ENCODE peak calls at places on chromosomes 7 and 10, in six cellular contexts. B, Z, G, E, J and P are unnamed samples.
A peak's percentile ranks its signal among the peaks of the same experiment; 100 is the strongest.

GRCh38 chr7:121379930-121380329 is 16.2 kb downstream of the FAM3C start:
- DNase-seq in Z (no peak), E (no peak), B (no peak), G (no peak), J (no peak), P (no peak)

GRCh38 chr7:26307226-26307625 is 15.6 kb downstream of the SNX10 start:
- DNase-seq in Z (peak; percentile 17), E (peak; percentile 65), G (peak; percentile 23), J (no peak), B (peak; percentile 56), P (no peak)

GRCh38 chr7:71752171-71752935 is 620.4 kb downstream of the GALNT17 start:
- DNase-seq in G (peak; percentile 80), J (peak; percentile 85), Z (peak; percentile 48), E (no peak), B (peak; percentile 5), P (peak; percentile 59)

GRCh38 chr7:80415522-80415921 is 96.3 kb downstream of the GNAT3 start:
- DNase-seq in E (no peak), Z (no peak), G (no peak), J (no peak), B (peak; percentile 68), P (no peak)

GRCh38 chr7:11507929-11508328 is 324.1 kb downstream of the THSD7A start:
- DNase-seq in G (no peak), J (no peak), B (no peak), Z (no peak), E (no peak), P (no peak)

GRCh38 chr10:122957474-122957873 is 3.4 kb upstream of the C10orf88 start:
- DNase-seq in E (no peak), B (no peak), J (no peak), Z (no peak), G (no peak), P (no peak)

GRCh38 chr10:60367431-60367830 is 22.2 kb downstream of the ANK3 start:
- DNase-seq in G (no peak), Z (no peak), B (no peak), J (no peak), E (no peak), P (no peak)

GRCh38 chr10:34813626-34814227 is 1.4 kb downstream of the PARD3 start:
- DNase-seq in J (no peak), B (peak; percentile 30), E (peak; percentile 47), G (peak; percentile 47), Z (peak; percentile 37), P (no peak)

GRCh38 chr7:37352974-37353948 is 95.4 kb downstream of the ELMO1 start:
- DNase-seq in J (no peak), Z (peak; percentile 45), G (no peak), B (no peak), E (no peak), P (peak; percentile 88)
- TF ChIP-seq CTCF in J (no peak), Z (no peak), G (peak; percentile 12), B (peak; percentile 21), E (peak; percentile 63), P (peak; percentile 89)

GRCh38 chr10:114157912-114158311 is 16.1 kb downstream of the CCDC186 start:
- DNase-seq in Z (no peak), G (no peak), J (no peak), B (no peak), E (no peak), P (peak; percentile 14)
- TF ChIP-seq CTCF in Z (no peak), G (no peak), J (no peak), B (no peak), E (no peak), P (no peak)

GRCh38 chr7:44696728-44697127 is 51.9 kb upstream of the ZMIZ2 start:
- DNase-seq in B (no peak), J (no peak), E (no peak), G (no peak), Z (no peak), P (no peak)
- TF ChIP-seq CTCF in B (no peak), J (no peak), E (no peak), G (no peak), Z (no peak), P (no peak)

GRCh38 chr7:47938574-47939165 is 9.6 kb downstream of the PKD1L1 start:
- DNase-seq in B (peak; percentile 15), Z (no peak), G (no peak), E (peak; percentile 59), J (no peak), P (no peak)
- TF ChIP-seq CTCF in B (no peak), Z (no peak), G (no peak), E (peak; percentile 69), J (no peak), P (no peak)

DNA sequence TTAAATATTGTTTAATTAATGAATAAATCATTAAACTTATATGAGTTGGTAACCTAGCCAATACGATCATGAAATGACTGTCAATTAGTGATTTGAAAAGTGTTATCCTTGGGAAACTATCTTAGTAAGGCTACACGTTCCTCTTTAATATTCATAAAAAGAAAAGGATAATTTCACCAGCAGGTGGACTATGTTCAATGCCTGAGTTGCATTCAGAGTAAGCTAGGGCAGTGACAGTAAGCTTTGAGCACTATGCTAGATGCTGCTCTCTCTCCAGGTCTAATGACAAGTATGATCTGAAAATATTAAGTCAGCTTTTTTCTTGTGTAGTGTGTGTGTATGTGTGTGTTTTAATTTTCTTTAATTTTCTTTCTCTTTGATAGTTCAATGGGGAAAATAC is 486.3 kb upstream of the PCDH15 start:
- DNase-seq in J (no peak), E (no peak), B (peak; percentile 0), Z (no peak), G (no peak), P (no peak)
- TF ChIP-seq CTCF in J (no peak), E (no peak), B (no peak), Z (no peak), G (peak; percentile 16), P (no peak)

GRCh38 chr10:92142512-92142911 is 148.4 kb downstream of the CPEB3 start:
- DNase-seq in J (no peak), B (no peak), G (no peak), E (no peak), Z (no peak), P (no peak)
- TF ChIP-seq CTCF in J (peak; percentile 12), B (no peak), G (no peak), E (no peak), Z (no peak), P (no peak)

GRCh38 chr7:41219276-41219675 is 483.6 kb downstream of the INHBA start:
- DNase-seq in G (no peak), B (peak; percentile 89), E (no peak), J (no peak), Z (no peak), P (no peak)

GRCh38 chr7:41222704-41223103 is 480.2 kb downstream of the INHBA start:
- DNase-seq in J (no peak), E (no peak), G (no peak), Z (no peak), B (peak; percentile 77), P (no peak)

GRCh38 chr7:41220275-41220674 is 482.6 kb downstream of the INHBA start:
- DNase-seq in B (peak; percentile 15), E (no peak), J (no peak), Z (no peak), G (no peak), P (no peak)

DNA sequence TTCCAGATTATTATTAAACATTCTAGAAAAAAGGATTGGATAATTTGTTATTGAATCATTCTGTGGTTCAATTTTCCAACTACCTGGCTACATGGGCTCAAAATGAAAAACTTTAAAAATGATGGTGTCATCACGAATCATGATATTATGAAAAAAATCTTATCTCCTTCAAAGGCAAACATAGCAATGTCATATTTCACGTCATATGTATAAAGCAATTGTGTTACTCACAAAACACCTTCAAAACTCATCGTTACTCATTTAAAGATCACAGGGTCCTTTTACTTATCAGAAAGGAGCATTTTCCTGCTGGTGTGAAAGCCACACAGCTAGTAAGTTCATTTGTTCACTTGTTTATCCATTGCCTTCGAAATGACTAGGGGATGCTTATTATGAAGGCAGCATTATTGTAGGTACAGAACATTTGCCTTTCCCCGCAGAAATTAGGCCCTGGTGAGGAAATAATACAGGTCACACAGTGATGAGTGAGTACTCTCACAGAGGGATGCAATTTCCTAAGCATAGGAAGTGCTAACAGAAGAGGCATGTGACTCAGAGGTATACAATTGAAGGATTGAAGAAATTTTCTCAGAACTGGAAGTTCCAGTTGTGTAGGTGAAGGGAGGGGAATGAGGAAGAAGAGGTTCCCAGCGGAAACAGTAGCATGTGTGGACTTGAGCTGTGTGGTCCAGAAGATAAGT is 478.7 kb downstream of the INHBA start:
- DNase-seq in G (peak; percentile 37), Z (no peak), E (peak; percentile 100), J (no peak), B (peak; percentile 15), P (no peak)
- TF ChIP-seq CTCF in G (no peak), Z (no peak), E (no peak), J (no peak), B (no peak), P (no peak)

GRCh38 chr10:101071266-101071884 is 9.6 kb downstream of the KAZALD1 start:
- DNase-seq in J (no peak), G (no peak), B (no peak), E (no peak), Z (no peak), P (peak; percentile 69)
- TF ChIP-seq CTCF in J (no peak), G (no peak), B (no peak), E (no peak), Z (no peak), P (no peak)